ENCODE peak calls at places on chromosome 10, in six cellular contexts. D, Z, E, G, Q and P are unnamed samples.

GRCh38 chr10:119268871-119269506 is 61.6 kb downstream of the GRK5 start:
- DNase-seq in Q (no peak), D (no peak), G (peak), Z (no peak), E (no peak), P (peak)

GRCh38 chr10:34369120-34369519 is 446.0 kb downstream of the PARD3 start:
- DNase-seq in E (no peak), Q (no peak), G (no peak), D (no peak), Z (no peak), P (no peak)

GRCh38 chr10:110399163-110400094 is 94.7 kb upstream of the SMNDC1 start:
- DNase-seq in Z (no peak), E (no peak), D (peak), G (no peak), Q (peak), P (peak)

GRCh38 chr10:11706911-11707567 is 35.1 kb upstream of the ECHDC3 start:
- DNase-seq in D (no peak), E (peak), Z (no peak), G (no peak), Q (no peak), P (no peak)

GRCh38 chr10:19825690-19826089 is 9.5 kb downstream of the PLXDC2 start:
- DNase-seq in D (no peak), E (no peak), Z (no peak), G (no peak), Q (no peak), P (no peak)

GRCh38 chr10:31954410-31955191 is 26.0 kb upstream of the ARHGAP12 start:
- DNase-seq in G (no peak), D (no peak), Z (no peak), E (no peak), Q (peak), P (no peak)

GRCh38 chr10:10663587-10663986 is 354.1 kb upstream of the CELF2 start:
- DNase-seq in Z (no peak), D (no peak), G (no peak), Q (no peak), E (no peak), P (no peak)

GRCh38 chr10:28677889-28678686 is 767 bp downstream of the BAMBI start:
- DNase-seq in E (peak), G (no peak), Q (no peak), D (no peak), Z (peak), P (peak)

GRCh38 chr10:106506509-106507265 is 657.8 kb downstream of the SORCS1 start:
- DNase-seq in G (no peak), D (no peak), Q (no peak), E (no peak), Z (no peak), P (peak)

GRCh38 chr10:25683291-25683690 is 250.7 kb upstream of the MYO3A start:
- DNase-seq in Z (no peak), D (no peak), G (no peak), Q (no peak), E (no peak), P (no peak)

GRCh38 chr10:3068201-3068967 is 1.0 kb downstream of the PFKP start:
- DNase-seq in Z (peak), E (peak), G (no peak), D (no peak), Q (no peak), P (peak)

GRCh38 chr10:10951675-10952074 is 66.0 kb upstream of the CELF2 start:
- DNase-seq in Z (no peak), Q (no peak), G (no peak), D (no peak), E (no peak), P (no peak)

GRCh38 chr10:13555884-13556529 is 27.2 kb upstream of the BEND7 start:
- DNase-seq in Q (no peak), Z (no peak), G (no peak), D (no peak), E (no peak), P (no peak)

GRCh38 chr10:120328647-120329046 is 128.4 kb upstream of the PLPP4 start:
- DNase-seq in E (no peak), D (no peak), Z (no peak), G (no peak), Q (no peak), P (no peak)

GRCh38 chr10:75736889-75737610 is 305.6 kb downstream of the LRMDA start:
- DNase-seq in D (no peak), Q (no peak), Z (no peak), G (no peak), E (no peak), P (no peak)

GRCh38 chr10:90920986-90921643 is at the start of gene ANKRD1:
- DNase-seq in D (peak), G (no peak), Z (no peak), Q (peak), E (no peak), P (peak)

GRCh38 chr10:338176-339037 is 203.2 kb downstream of the ZMYND11 start:
- DNase-seq in Q (no peak), E (no peak), G (no peak), Z (no peak), D (peak), P (peak)

GRCh38 chr10:75295901-75296441 is 60.2 kb upstream of the COMTD1 start:
- DNase-seq in Q (no peak), D (no peak), Z (no peak), E (no peak), G (no peak), P (peak)

GRCh38 chr10:46225597-46225996 is 61.2 kb upstream of the ANTXRL start:
- DNase-seq in G (no peak), D (no peak), E (no peak), Q (no peak), Z (no peak), P (no peak)

GRCh38 chr10:86254526-86255174 is 111.9 kb downstream of the GRID1 start:
- DNase-seq in D (peak), Z (peak), Q (no peak), E (no peak), G (no peak), P (no peak)

GRCh38 chr10:124672181-124672638 is 72.0 kb downstream of the FAM53B start:
- DNase-seq in E (no peak), D (no peak), Z (no peak), G (no peak), Q (no peak), P (no peak)

GRCh38 chr10:82544377-82544776 is 669.4 kb downstream of the NRG3 start:
- DNase-seq in E (no peak), G (no peak), Q (no peak), D (no peak), Z (no peak), P (no peak)

GRCh38 chr10:28984431-28984830 is 304.4 kb upstream of the LYZL1 start:
- DNase-seq in G (no peak), Q (peak), Z (no peak), D (peak), E (peak), P (peak)

GRCh38 chr10:78658645-78659632 is 409.8 kb upstream of the ZMIZ1 start:
- DNase-seq in G (no peak), Q (no peak), E (no peak), D (no peak), Z (no peak), P (no peak)
- TF ChIP-seq SMC3 in G (no peak), Q (no peak), E (no peak), D (no peak), Z (no peak), P (no peak)

GRCh38 chr10:69839696-69840345 is 38.1 kb downstream of the COL13A1 start:
- DNase-seq in Z (peak), G (no peak), Q (no peak), E (no peak), D (no peak), P (peak)

GRCh38 chr10:69838418-69838817 is 36.7 kb downstream of the COL13A1 start:
- DNase-seq in G (no peak), Q (no peak), D (no peak), E (no peak), Z (no peak), P (no peak)

GRCh38 chr10:69837261-69837660 is 35.6 kb downstream of the COL13A1 start:
- DNase-seq in D (no peak), E (no peak), G (no peak), Z (no peak), Q (no peak), P (no peak)

GRCh38 chr10:69840773-69841172 is 39.1 kb downstream of the COL13A1 start:
- DNase-seq in Q (no peak), Z (no peak), D (no peak), E (no peak), G (no peak), P (no peak)

DNA sequence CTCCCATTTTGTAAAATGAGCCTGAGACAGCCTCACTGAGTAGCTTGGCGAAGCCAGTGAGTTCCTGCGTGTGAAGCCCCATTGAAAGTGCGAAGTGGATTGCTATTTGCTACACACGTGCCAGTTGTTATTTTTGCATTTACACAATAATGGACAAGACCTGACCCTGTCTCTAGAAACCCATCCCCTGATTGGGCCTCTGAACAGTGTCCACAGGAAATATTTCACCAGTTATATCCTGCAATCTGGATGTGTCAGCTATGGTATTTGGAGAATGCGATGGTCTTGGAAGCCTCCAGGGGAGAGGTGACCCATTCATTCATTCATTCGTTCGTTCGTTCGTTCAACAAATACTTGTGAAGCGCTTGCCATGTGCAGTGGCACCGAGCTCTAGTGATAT is 37.1 kb downstream of the COL13A1 start:
- DNase-seq in E (no peak), Z (no peak), D (no peak), G (no peak), Q (no peak), P (peak)
- TF ChIP-seq SMC3 in E (no peak), Z (no peak), D (no peak), G (no peak), Q (no peak), P (no peak)

GRCh38 chr10:9091515-9092093 is 1037.1 kb downstream of the GATA3 start:
- DNase-seq in D (no peak), Q (no peak), E (no peak), G (no peak), Z (no peak), P (no peak)
- TF ChIP-seq SMC3 in D (no peak), Q (no peak), E (no peak), G (no peak), Z (no peak), P (no peak)

GRCh38 chr10:127398140-127398966 is 150.8 kb upstream of the NPS start:
- DNase-seq in Z (peak), D (no peak), E (no peak), G (no peak), Q (no peak), P (peak)
- TF ChIP-seq SMC3 in Z (no peak), D (no peak), E (no peak), G (no peak), Q (no peak), P (no peak)

GRCh38 chr10:63064706-63065105 is 68.4 kb upstream of the NRBF2 start:
- DNase-seq in Q (no peak), D (no peak), Z (no peak), G (no peak), E (no peak), P (no peak)
- TF ChIP-seq SMC3 in Q (no peak), D (no peak), Z (no peak), G (no peak), E (no peak), P (no peak)

GRCh38 chr10:60394444-60394843 is 4.8 kb upstream of the ANK3 start:
- DNase-seq in G (no peak), E (no peak), D (no peak), Z (no peak), Q (no peak), P (no peak)
- TF ChIP-seq SMC3 in G (no peak), E (no peak), D (no peak), Z (no peak), Q (no peak), P (no peak)

DNA sequence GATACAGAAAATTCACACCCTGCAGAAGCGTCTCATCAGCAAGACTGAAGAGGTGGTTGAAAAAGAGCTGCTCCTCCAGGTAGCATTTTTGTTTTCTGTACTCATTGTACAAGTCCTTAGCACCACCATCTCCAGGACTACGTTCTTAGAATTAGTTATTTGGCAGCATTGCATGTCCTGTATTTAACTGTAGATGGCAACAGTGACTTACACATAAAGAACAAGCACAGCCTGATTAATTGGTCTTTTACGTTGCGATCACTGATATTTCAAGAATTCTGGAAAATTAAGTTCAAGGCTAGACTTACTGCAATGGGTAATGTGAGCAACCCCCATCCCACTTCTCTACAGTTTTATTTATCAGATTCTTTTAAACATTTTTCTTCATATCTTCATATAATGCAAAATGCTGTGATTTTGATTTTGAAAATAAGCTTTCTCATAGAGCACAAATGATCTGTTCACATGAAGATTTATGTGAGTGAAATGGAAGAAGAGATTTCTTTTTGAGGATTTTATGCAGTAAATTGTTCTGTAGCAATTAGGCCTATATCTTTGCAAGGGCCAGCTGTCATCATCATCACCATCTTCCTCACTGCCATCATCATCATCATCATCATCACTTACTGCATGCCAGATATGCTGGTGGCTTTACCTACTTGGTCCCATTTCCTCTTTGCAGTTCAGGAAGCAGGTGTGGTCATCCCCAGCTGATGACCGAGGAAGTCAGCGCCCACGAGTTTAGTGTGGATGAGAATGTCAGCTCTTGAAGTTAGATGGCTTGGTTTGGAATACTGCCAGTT is 53.3 kb downstream of the CFAP58 start:
- DNase-seq in Z (peak), G (no peak), E (no peak), D (peak), Q (peak), P (peak)
- TF ChIP-seq SMC3 in Z (peak), G (peak), E (no peak), D (peak), Q (peak), P (peak)

DNA sequence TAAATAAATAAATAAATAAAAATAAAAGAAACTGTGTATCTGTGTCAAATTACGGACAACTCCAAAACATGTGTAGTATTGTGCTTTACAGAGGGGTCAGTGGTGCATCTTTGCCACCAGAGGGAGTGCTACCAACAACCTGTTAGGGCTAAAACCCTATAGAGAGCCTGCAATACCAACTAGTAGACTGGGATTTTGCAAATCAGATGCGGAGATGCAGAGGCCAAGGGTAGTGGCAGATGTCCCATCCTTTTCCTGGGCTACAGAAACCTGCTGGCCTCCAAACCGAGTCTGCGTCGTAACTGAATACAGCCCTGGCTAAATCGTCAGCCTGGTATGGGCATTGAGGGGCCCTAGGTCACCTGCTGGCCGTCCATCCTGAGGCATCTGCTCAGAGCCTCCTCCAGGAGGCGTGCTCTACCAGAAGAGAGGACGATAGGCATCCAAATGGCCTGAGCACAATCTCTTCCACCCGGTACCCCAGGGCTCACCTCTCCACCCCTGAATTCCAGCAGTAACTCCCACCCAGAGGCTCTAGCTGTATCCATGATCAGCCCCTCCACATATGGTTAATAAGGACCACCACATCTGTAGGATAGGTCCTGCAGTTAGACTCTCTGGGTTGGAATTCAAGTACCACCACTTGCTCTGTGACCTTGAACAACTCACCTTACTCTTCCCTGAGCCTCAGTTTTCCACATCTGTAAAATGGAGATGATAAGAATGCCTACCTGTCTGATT is 6.2 kb upstream of the RRP12 start:
- DNase-seq in E (peak), G (no peak), Z (peak), D (peak), Q (peak), P (peak)
- TF ChIP-seq SMC3 in E (peak), G (peak), Z (peak), D (peak), Q (no peak), P (peak)